ENCODE peak calls at places on chromosomes 6 and 20, in eight cellular contexts. One of them, this sample, is unnamed.

GRCh38 chr20:24815196-24815815 is 133.8 kb upstream of the CST7 start:
- DNase-seq in ELR: no peak
- DNase-seq in GM03348: no peak
- DNase-seq in ecto neural progenitor cell: no peak
- DNase-seq in T-helper 17 cell: no peak
- DNase-seq in psoas muscle: no peak
- DNase-seq in SJSA1: no peak
- DNase-seq in mucosa of gallbladder: no peak
- DNase-seq in this sample: no peak

GRCh38 chr6:77825204-77825603 is 172.4 kb downstream of the MEI4 start:
- DNase-seq in ELR: no peak
- DNase-seq in T-helper 17 cell: no peak
- DNase-seq in mucosa of gallbladder: no peak
- DNase-seq in ecto neural progenitor cell: no peak
- DNase-seq in GM03348: no peak
- DNase-seq in SJSA1: no peak
- DNase-seq in psoas muscle: no peak
- DNase-seq in this sample: no peak

GRCh38 chr6:70210462-70210861 is 92.4 kb downstream of the COL9A1 start:
- DNase-seq in ecto neural progenitor cell: no peak
- DNase-seq in GM03348: no peak
- DNase-seq in SJSA1: no peak
- DNase-seq in psoas muscle: no peak
- DNase-seq in ELR: peak
- DNase-seq in mucosa of gallbladder: no peak
- DNase-seq in T-helper 17 cell: no peak
- DNase-seq in this sample: peak

GRCh38 chr6:144804246-144804790 is 519.2 kb downstream of the UTRN start:
- DNase-seq in T-helper 17 cell: no peak
- DNase-seq in ELR: peak
- DNase-seq in mucosa of gallbladder: no peak
- DNase-seq in GM03348: no peak
- DNase-seq in ecto neural progenitor cell: no peak
- DNase-seq in SJSA1: no peak
- DNase-seq in psoas muscle: no peak
- DNase-seq in this sample: no peak

GRCh38 chr6:89597988-89598387 is 40.6 kb downstream of the LYRM2 start:
- DNase-seq in T-helper 17 cell: no peak
- DNase-seq in GM03348: peak
- DNase-seq in mucosa of gallbladder: no peak
- DNase-seq in psoas muscle: no peak
- DNase-seq in ecto neural progenitor cell: no peak
- DNase-seq in ELR: peak
- DNase-seq in SJSA1: no peak
- DNase-seq in this sample: peak

GRCh38 chr20:56362833-56363413 is 4.1 kb downstream of the FAM210B start:
- DNase-seq in ecto neural progenitor cell: no peak
- DNase-seq in mucosa of gallbladder: no peak
- DNase-seq in SJSA1: no peak
- DNase-seq in GM03348: no peak
- DNase-seq in psoas muscle: no peak
- DNase-seq in ELR: peak
- DNase-seq in T-helper 17 cell: no peak
- DNase-seq in this sample: no peak

GRCh38 chr6:25302156-25302555 is 23.0 kb downstream of the CARMIL1 start:
- DNase-seq in GM03348: no peak
- DNase-seq in ecto neural progenitor cell: no peak
- DNase-seq in SJSA1: no peak
- DNase-seq in ELR: no peak
- DNase-seq in T-helper 17 cell: no peak
- DNase-seq in mucosa of gallbladder: no peak
- DNase-seq in psoas muscle: no peak
- DNase-seq in this sample: no peak

GRCh38 chr20:17595846-17596245 is 26.0 kb downstream of the DSTN start:
- DNase-seq in ecto neural progenitor cell: no peak
- DNase-seq in SJSA1: no peak
- DNase-seq in GM03348: no peak
- DNase-seq in psoas muscle: no peak
- DNase-seq in mucosa of gallbladder: no peak
- DNase-seq in ELR: no peak
- DNase-seq in T-helper 17 cell: no peak
- DNase-seq in this sample: no peak

GRCh38 chr6:71965404-71965803 is 79.1 kb downstream of the RIMS1 start:
- DNase-seq in T-helper 17 cell: no peak
- DNase-seq in GM03348: no peak
- DNase-seq in ELR: no peak
- DNase-seq in mucosa of gallbladder: no peak
- DNase-seq in SJSA1: no peak
- DNase-seq in ecto neural progenitor cell: no peak
- DNase-seq in psoas muscle: no peak
- DNase-seq in this sample: no peak

GRCh38 chr6:34341481-34341971 is 50.9 kb downstream of the NUDT3 start:
- DNase-seq in mucosa of gallbladder: no peak
- DNase-seq in SJSA1: no peak
- DNase-seq in psoas muscle: peak
- DNase-seq in ELR: peak
- DNase-seq in T-helper 17 cell: no peak
- DNase-seq in ecto neural progenitor cell: no peak
- DNase-seq in GM03348: peak
- DNase-seq in this sample: no peak

GRCh38 chr6:144064402-144064830 is 31.0 kb downstream of the SF3B5 start:
- DNase-seq in ecto neural progenitor cell: no peak
- DNase-seq in ELR: peak
- DNase-seq in SJSA1: no peak
- DNase-seq in GM03348: peak
- DNase-seq in mucosa of gallbladder: peak
- DNase-seq in T-helper 17 cell: peak
- DNase-seq in psoas muscle: peak
- DNase-seq in this sample: no peak

GRCh38 chr6:73078908-73079610 is 146.2 kb downstream of the KHDC1L start:
- DNase-seq in ecto neural progenitor cell: no peak
- DNase-seq in mucosa of gallbladder: no peak
- DNase-seq in ELR: peak
- DNase-seq in T-helper 17 cell: no peak
- DNase-seq in psoas muscle: no peak
- DNase-seq in GM03348: no peak
- DNase-seq in SJSA1: no peak
- DNase-seq in this sample: peak

GRCh38 chr6:117906905-117907599 is at the start of gene SLC35F1:
- DNase-seq in GM03348: peak
- DNase-seq in ELR: peak
- DNase-seq in ecto neural progenitor cell: peak
- DNase-seq in psoas muscle: peak
- DNase-seq in SJSA1: peak
- DNase-seq in mucosa of gallbladder: no peak
- DNase-seq in T-helper 17 cell: no peak
- DNase-seq in this sample: peak

GRCh38 chr20:36313476-36313875 is 7.3 kb downstream of the DLGAP4 start:
- DNase-seq in psoas muscle: peak
- DNase-seq in mucosa of gallbladder: no peak
- DNase-seq in T-helper 17 cell: no peak
- DNase-seq in ecto neural progenitor cell: no peak
- DNase-seq in ELR: no peak
- DNase-seq in SJSA1: no peak
- DNase-seq in GM03348: no peak
- DNase-seq in this sample: no peak

GRCh38 chr20:37528442-37529213 is 952 bp upstream of the BLCAP start:
- DNase-seq in mucosa of gallbladder: no peak
- DNase-seq in T-helper 17 cell: no peak
- DNase-seq in SJSA1: peak
- DNase-seq in psoas muscle: no peak
- DNase-seq in ELR: peak
- DNase-seq in GM03348: no peak
- DNase-seq in ecto neural progenitor cell: no peak
- DNase-seq in this sample: no peak

GRCh38 chr20:51013577-51014330 is 9.2 kb downstream of the KCNG1 start:
- DNase-seq in ecto neural progenitor cell: no peak
- DNase-seq in ELR: no peak
- DNase-seq in SJSA1: no peak
- DNase-seq in mucosa of gallbladder: no peak
- DNase-seq in GM03348: no peak
- DNase-seq in psoas muscle: no peak
- DNase-seq in T-helper 17 cell: no peak
- DNase-seq in this sample: no peak

GRCh38 chr20:47790032-47790965 is 5.0 kb upstream of the SULF2 start:
- DNase-seq in mucosa of gallbladder: peak
- DNase-seq in GM03348: peak
- DNase-seq in ELR: peak
- DNase-seq in SJSA1: no peak
- DNase-seq in ecto neural progenitor cell: no peak
- DNase-seq in psoas muscle: peak
- DNase-seq in T-helper 17 cell: no peak
- DNase-seq in this sample: no peak

GRCh38 chr6:161549977-161550655 is 276.3 kb upstream of the AGPAT4 start:
- DNase-seq in GM03348: no peak
- DNase-seq in ecto neural progenitor cell: no peak
- DNase-seq in mucosa of gallbladder: no peak
- DNase-seq in T-helper 17 cell: no peak
- DNase-seq in SJSA1: no peak
- DNase-seq in psoas muscle: no peak
- DNase-seq in ELR: peak
- DNase-seq in this sample: peak

GRCh38 chr6:13472099-13472498 is 15.3 kb downstream of the GFOD1 start:
- DNase-seq in SJSA1: no peak
- DNase-seq in GM03348: no peak
- DNase-seq in ecto neural progenitor cell: no peak
- DNase-seq in psoas muscle: no peak
- DNase-seq in ELR: no peak
- DNase-seq in mucosa of gallbladder: no peak
- DNase-seq in T-helper 17 cell: no peak
- DNase-seq in this sample: no peak

GRCh38 chr6:7431594-7432390 is 42.2 kb downstream of the RIOK1 start:
- DNase-seq in ELR: no peak
- DNase-seq in T-helper 17 cell: no peak
- DNase-seq in ecto neural progenitor cell: no peak
- DNase-seq in psoas muscle: no peak
- DNase-seq in mucosa of gallbladder: no peak
- DNase-seq in GM03348: no peak
- DNase-seq in SJSA1: no peak
- DNase-seq in this sample: no peak

GRCh38 chr6:33790306-33790855 is 1.5 kb upstream of the LEMD2 start:
- DNase-seq in T-helper 17 cell: no peak
- DNase-seq in SJSA1: no peak
- DNase-seq in ELR: no peak
- DNase-seq in ecto neural progenitor cell: no peak
- DNase-seq in GM03348: no peak
- DNase-seq in psoas muscle: peak
- DNase-seq in mucosa of gallbladder: no peak
- DNase-seq in this sample: no peak

GRCh38 chr20:6718660-6719059 is 48.8 kb upstream of the BMP2 start:
- DNase-seq in GM03348: no peak
- DNase-seq in ELR: peak
- DNase-seq in T-helper 17 cell: no peak
- DNase-seq in ecto neural progenitor cell: no peak
- DNase-seq in SJSA1: peak
- DNase-seq in mucosa of gallbladder: peak
- DNase-seq in psoas muscle: no peak
- DNase-seq in this sample: peak

GRCh38 chr6:110325197-110325596 is 33.0 kb downstream of the METTL24 start:
- DNase-seq in psoas muscle: no peak
- DNase-seq in GM03348: peak
- DNase-seq in ELR: no peak
- DNase-seq in SJSA1: peak
- DNase-seq in T-helper 17 cell: no peak
- DNase-seq in ecto neural progenitor cell: no peak
- DNase-seq in mucosa of gallbladder: peak
- DNase-seq in this sample: no peak

GRCh38 chr6:96467814-96468213 is 53.8 kb upstream of the UFL1 start:
- DNase-seq in psoas muscle: no peak
- DNase-seq in GM03348: no peak
- DNase-seq in SJSA1: no peak
- DNase-seq in mucosa of gallbladder: no peak
- DNase-seq in ELR: no peak
- DNase-seq in T-helper 17 cell: no peak
- DNase-seq in ecto neural progenitor cell: no peak
- DNase-seq in this sample: no peak

GRCh38 chr6:108165714-108166663 is at the start of gene NR2E1:
- DNase-seq in mucosa of gallbladder: no peak
- DNase-seq in SJSA1: peak
- DNase-seq in psoas muscle: no peak
- DNase-seq in ecto neural progenitor cell: peak
- DNase-seq in GM03348: no peak
- DNase-seq in T-helper 17 cell: no peak
- DNase-seq in ELR: no peak
- DNase-seq in this sample: no peak

GRCh38 chr20:37938181-37938775 is 35.4 kb downstream of the VSTM2L start:
- DNase-seq in mucosa of gallbladder: no peak
- DNase-seq in GM03348: no peak
- DNase-seq in ecto neural progenitor cell: no peak
- DNase-seq in SJSA1: no peak
- DNase-seq in ELR: no peak
- DNase-seq in psoas muscle: no peak
- DNase-seq in T-helper 17 cell: no peak
- DNase-seq in this sample: no peak

GRCh38 chr6:45003961-45004360 is 324.2 kb upstream of the RUNX2 start:
- DNase-seq in SJSA1: no peak
- DNase-seq in GM03348: no peak
- DNase-seq in ecto neural progenitor cell: no peak
- DNase-seq in T-helper 17 cell: no peak
- DNase-seq in mucosa of gallbladder: no peak
- DNase-seq in psoas muscle: no peak
- DNase-seq in ELR: no peak
- DNase-seq in this sample: no peak

GRCh38 chr6:123427008-123427407 is 209.7 kb downstream of the TRDN start:
- DNase-seq in ELR: no peak
- DNase-seq in T-helper 17 cell: no peak
- DNase-seq in SJSA1: no peak
- DNase-seq in psoas muscle: no peak
- DNase-seq in mucosa of gallbladder: no peak
- DNase-seq in GM03348: no peak
- DNase-seq in ecto neural progenitor cell: no peak
- DNase-seq in this sample: no peak

GRCh38 chr6:47133230-47134000 is 91.3 kb upstream of the ADGRF1 start:
- DNase-seq in SJSA1: no peak
- DNase-seq in GM03348: no peak
- DNase-seq in T-helper 17 cell: no peak
- DNase-seq in psoas muscle: no peak
- DNase-seq in ELR: no peak
- DNase-seq in ecto neural progenitor cell: no peak
- DNase-seq in mucosa of gallbladder: no peak
- DNase-seq in this sample: no peak

GRCh38 chr20:41362748-41363140 is 3.9 kb downstream of the EMILIN3 start:
- DNase-seq in mucosa of gallbladder: no peak
- DNase-seq in ecto neural progenitor cell: no peak
- DNase-seq in ELR: no peak
- DNase-seq in SJSA1: no peak
- DNase-seq in T-helper 17 cell: no peak
- DNase-seq in psoas muscle: no peak
- DNase-seq in GM03348: no peak
- DNase-seq in this sample: no peak

GRCh38 chr20:44111712-44112335 is 75.2 kb downstream of the JPH2 start:
- DNase-seq in SJSA1: no peak
- DNase-seq in ELR: peak
- DNase-seq in mucosa of gallbladder: no peak
- DNase-seq in psoas muscle: no peak
- DNase-seq in GM03348: peak
- DNase-seq in T-helper 17 cell: no peak
- DNase-seq in ecto neural progenitor cell: no peak
- DNase-seq in this sample: no peak

GRCh38 chr6:32882879-32883250 is 28.9 kb downstream of the PSMB9 start:
- DNase-seq in SJSA1: no peak
- DNase-seq in mucosa of gallbladder: no peak
- DNase-seq in psoas muscle: no peak
- DNase-seq in ELR: peak
- DNase-seq in ecto neural progenitor cell: no peak
- DNase-seq in T-helper 17 cell: no peak
- DNase-seq in GM03348: peak
- DNase-seq in this sample: no peak

GRCh38 chr6:1987640-1988039 is 257.8 kb downstream of the GMDS start:
- DNase-seq in ecto neural progenitor cell: no peak
- DNase-seq in ELR: peak
- DNase-seq in psoas muscle: no peak
- DNase-seq in GM03348: no peak
- DNase-seq in SJSA1: peak
- DNase-seq in mucosa of gallbladder: no peak
- DNase-seq in T-helper 17 cell: no peak
- DNase-seq in this sample: no peak

GRCh38 chr6:92121228-92121627 is 1298.1 kb downstream of the EPHA7 start:
- DNase-seq in mucosa of gallbladder: no peak
- DNase-seq in GM03348: no peak
- DNase-seq in ELR: no peak
- DNase-seq in SJSA1: no peak
- DNase-seq in T-helper 17 cell: no peak
- DNase-seq in psoas muscle: no peak
- DNase-seq in ecto neural progenitor cell: no peak
- DNase-seq in this sample: no peak